ENCODE peak calls at places on chromosomes 3 and 15, in five cellular contexts. J, W, S, H and Q are unnamed samples.
A peak's percentile ranks its signal among the peaks of the same experiment; 100 is the strongest.

GRCh38 chr3:74267583-74268184 is 346.8 kb downstream of the CNTN3 start:
- DNase-seq in W (peak; percentile 7), H (no peak), J (peak; percentile 51), S (peak; percentile 36), Q (no peak)

GRCh38 chr3:46359748-46360509 is 6.0 kb downstream of the CCR2 start:
- DNase-seq in H (peak; percentile 15), W (no peak), J (no peak), S (no peak), Q (no peak)

GRCh38 chr3:25820372-25820771 is 30.5 kb downstream of the OXSM start:
- DNase-seq in J (no peak), H (peak; percentile 60), W (no peak), S (no peak), Q (no peak)

GRCh38 chr15:74127954-74128784 is 2.2 kb upstream of the ISLR2 start:
- DNase-seq in H (no peak), S (no peak), J (peak; percentile 19), W (no peak), Q (no peak)

GRCh38 chr3:31829826-31830426 is 151.1 kb downstream of the OSBPL10 start:
- DNase-seq in H (no peak), S (no peak), J (no peak), W (no peak), Q (no peak)

GRCh38 chr15:76993114-76993715 is 1.7 kb upstream of the PSTPIP1 start:
- DNase-seq in H (no peak), J (no peak), W (no peak), S (no peak), Q (no peak)

GRCh38 chr3:155989536-155989935 is 119.1 kb downstream of the GMPS start:
- DNase-seq in W (no peak), S (no peak), H (no peak), J (no peak), Q (no peak)

GRCh38 chr3:13256845-13257244 is 163.3 kb downstream of the NUP210 start:
- DNase-seq in S (no peak), J (no peak), W (no peak), H (no peak), Q (no peak)

GRCh38 chr3:143158549-143158988 is 39.0 kb downstream of the CHST2 start:
- DNase-seq in S (no peak), H (no peak), J (no peak), W (peak; percentile 47), Q (no peak)

GRCh38 chr15:48962662-48963523 is 826 bp downstream of the SHC4 start:
- DNase-seq in S (peak; percentile 35), W (peak; percentile 20), J (no peak), H (no peak), Q (no peak)

GRCh38 chr15:71400347-71400746 is 285.1 kb downstream of the THSD4 start:
- DNase-seq in J (no peak), W (no peak), H (no peak), S (no peak), Q (no peak)

GRCh38 chr3:185225080-185225479 is 28.8 kb downstream of the EHHADH start:
- DNase-seq in J (no peak), S (no peak), H (no peak), W (no peak), Q (no peak)

GRCh38 chr15:86852741-86853140 is 773.1 kb downstream of the AGBL1 start:
- DNase-seq in S (no peak), H (no peak), W (no peak), J (no peak), Q (no peak)

GRCh38 chr3:87260270-87260669 is 16.1 kb downstream of the POU1F1 start:
- DNase-seq in H (peak; percentile 3), S (peak; percentile 51), J (peak; percentile 74), W (peak; percentile 24), Q (no peak)

GRCh38 chr15:76345880-76346665 is 9.5 kb downstream of the ISL2 start:
- DNase-seq in H (no peak), J (no peak), S (peak; percentile 8), W (peak; percentile 69), Q (no peak)

GRCh38 chr3:155876037-155876436 is 5.6 kb downstream of the GMPS start:
- DNase-seq in H (no peak), J (no peak), S (no peak), W (no peak), Q (no peak)

GRCh38 chr3:198090795-198091194 is 130.8 kb downstream of the LMLN start:
- DNase-seq in W (no peak), H (no peak), J (no peak), S (no peak), Q (no peak)

GRCh38 chr15:63381301-63382192 is at the start of gene CA12:
- DNase-seq in J (peak; percentile 81), S (peak; percentile 28), H (no peak), W (no peak), Q (no peak)

GRCh38 chr3:16432714-16433113 is 80.8 kb downstream of the RFTN1 start:
- DNase-seq in S (no peak), H (no peak), W (peak; percentile 27), J (no peak), Q (no peak)

GRCh38 chr3:58293516-58293915 is 12.5 kb upstream of the RPP14 start:
- DNase-seq in J (no peak), S (no peak), W (no peak), H (no peak), Q (no peak)

GRCh38 chr3:49721165-49721860 is 1.8 kb upstream of the AMIGO3 start:
- DNase-seq in W (no peak), J (no peak), S (no peak), H (no peak), Q (no peak)

GRCh38 chr15:25944386-25944785 is 81.3 kb upstream of the ATP10A start:
- DNase-seq in S (no peak), W (no peak), J (no peak), H (no peak), Q (no peak)

GRCh38 chr15:35944945-35945344 is 399.0 kb upstream of the DPH6 start:
- DNase-seq in J (no peak), W (no peak), S (no peak), H (no peak), Q (no peak)

GRCh38 chr3:183155499-183155898 is 7.0 kb downstream of the LAMP3 start:
- DNase-seq in W (no peak), J (no peak), S (no peak), H (no peak), Q (no peak)

GRCh38 chr15:57835119-57835518 is 128.6 kb downstream of the POLR2M start:
- DNase-seq in W (no peak), S (no peak), J (no peak), H (no peak), Q (no peak)

GRCh38 chr15:57827021-57827420 is 120.5 kb downstream of the POLR2M start:
- DNase-seq in H (no peak), W (no peak), S (no peak), J (no peak), Q (no peak)

GRCh38 chr15:57832183-57832582 is 125.7 kb downstream of the POLR2M start:
- DNase-seq in J (no peak), H (no peak), W (no peak), S (no peak), Q (no peak)
- TF ChIP-seq CTCF in J (no peak), H (no peak), W (no peak), S (no peak), Q (no peak)

GRCh38 chr3:133269393-133269792 is 130.5 kb upstream of the BFSP2 start:
- DNase-seq in W (no peak), S (no peak), H (no peak), J (no peak), Q (no peak)

GRCh38 chr3:133274477-133274876 is 125.4 kb upstream of the BFSP2 start:
- DNase-seq in W (no peak), H (no peak), J (no peak), S (no peak), Q (no peak)

GRCh38 chr3:133268772-133269171 is 131.1 kb upstream of the BFSP2 start:
- DNase-seq in J (no peak), H (no peak), W (no peak), S (no peak), Q (no peak)

GRCh38 chr3:133273346-133273745 is 126.5 kb upstream of the BFSP2 start:
- DNase-seq in S (no peak), J (no peak), W (no peak), H (no peak), Q (no peak)

DNA sequence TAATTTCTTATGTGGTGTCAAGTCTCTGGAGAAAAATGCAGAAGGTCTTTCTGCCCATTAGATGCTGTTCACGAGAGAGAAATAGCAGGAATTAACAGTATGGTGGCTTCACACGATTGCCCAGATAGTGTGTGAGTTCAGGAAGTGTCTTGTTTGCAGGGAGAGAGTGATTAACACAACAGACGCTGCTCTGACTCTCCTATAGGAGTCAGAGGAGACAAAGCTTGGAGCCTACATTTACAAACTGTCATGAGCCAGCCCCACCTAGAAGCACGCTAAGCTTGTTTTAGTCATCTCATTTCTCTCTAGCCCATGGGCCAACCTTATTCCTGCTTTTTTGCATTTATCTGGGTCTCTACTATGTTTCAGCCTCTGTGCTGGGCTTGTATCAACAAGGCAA is 128.4 kb upstream of the BFSP2 start:
- DNase-seq in W (no peak), H (no peak), J (no peak), S (no peak), Q (no peak)
- TF ChIP-seq CTCF in W (no peak), H (no peak), J (no peak), S (no peak), Q (no peak)

GRCh38 chr3:69700949-69701348 is 38.3 kb upstream of the MITF start:
- DNase-seq in J (no peak), S (no peak), W (no peak), H (no peak), Q (no peak)
- TF ChIP-seq CTCF in J (no peak), S (no peak), W (no peak), H (no peak), Q (no peak)

GRCh38 chr3:72998489-72998888 is 1.9 kb downstream of the PPP4R2 start:
- DNase-seq in W (no peak), S (no peak), J (no peak), H (no peak), Q (no peak)

GRCh38 chr3:72996473-72997333 is at the start of gene PPP4R2:
- DNase-seq in W (peak; percentile 91), S (peak; percentile 82), J (peak; percentile 93), H (peak; percentile 69), Q (peak; percentile 40)

GRCh38 chr3:72995337-72995736 is 1.3 kb upstream of the PPP4R2 start:
- DNase-seq in J (no peak), S (no peak), H (no peak), W (no peak), Q (no peak)

GRCh38 chr3:72996121-72996472 is 514 bp upstream of the PPP4R2 start:
- DNase-seq in J (no peak), W (no peak), H (no peak), S (no peak), Q (no peak)

GRCh38 chr3:72997421-72997961 is 880 bp downstream of the PPP4R2 start:
- DNase-seq in S (peak; percentile 18), J (peak; percentile 72), W (peak; percentile 48), H (peak; percentile 24), Q (no peak)
- TF ChIP-seq CTCF in S (peak; percentile 62), J (peak; percentile 55), W (peak; percentile 47), H (peak; percentile 49), Q (peak; percentile 63)